ENCODE peak calls at places on chromosome 11, in four cellular contexts. O, T, X and V are unnamed samples.
A peak's percentile ranks its signal among the peaks of the same experiment; 100 is the strongest.

GRCh38 chr11:2671748-2672147 is 28.0 kb downstream of the KCNQ1OT1 start:
- DNase-seq in O (no peak), T (no peak), X (no peak), V (no peak)

GRCh38 chr11:48033918-48034341 is 53.6 kb downstream of the PTPRJ start:
- DNase-seq in O (no peak), T (no peak), X (no peak), V (no peak)

GRCh38 chr11:9755561-9755960 is 91.7 kb downstream of the SWAP70 start:
- DNase-seq in O (no peak), T (no peak), X (no peak), V (no peak)

GRCh38 chr11:116371146-116371545 is 401.6 kb downstream of the BUD13 start:
- DNase-seq in O (no peak), T (no peak), X (no peak), V (no peak)

GRCh38 chr11:10770626-10771254 is 19.7 kb downstream of the CTR9 start:
- DNase-seq in O (no peak), T (peak; percentile 72), X (no peak), V (no peak)

GRCh38 chr11:35292290-35292689 is 127.1 kb downstream of the SLC1A2 start:
- DNase-seq in O (no peak), T (no peak), X (no peak), V (no peak)

GRCh38 chr11:83801799-83802198 is 515.6 kb upstream of the CCDC90B start:
- DNase-seq in O (no peak), T (no peak), X (no peak), V (no peak)

GRCh38 chr11:86230196-86230813 is 14.2 kb upstream of the EED start:
- DNase-seq in O (no peak), T (no peak), X (no peak), V (no peak)

GRCh38 chr11:33544593-33545373 is 155.8 kb downstream of the C11orf91 start:
- DNase-seq in O (no peak), T (no peak), X (no peak), V (no peak)

GRCh38 chr11:117384045-117384444 is 56.4 kb downstream of the CEP164 start:
- DNase-seq in O (no peak), T (peak; percentile 31), X (no peak), V (peak; percentile 7)